ENCODE peak calls at places on chromosomes 11 and 22, in nine cellular contexts. S is body of pancreas; Q is EH; A is stimulated activated CD4-positive, alpha-beta T cell treated with anti-CD3 and anti-CD28 coated beads, Interleukin-4, amount 100 ng/mL, for 4 hours; E is NCI-H1092 treated with DMSO at 0.1 percent for 48 hours; O is MG63; G is astrocyte of the spinal cord; B is HFFc6; K is fibroblast of mammary gland. J is an unnamed sample.

GRCh38 chr11:125287467-125288232 is 123.1 kb downstream of the PKNOX2 start:
- DNase-seq in S (peak; percentile 22), Q (peak; percentile 11), A (no peak), E (peak; percentile 9), O (no peak), G (peak; percentile 41), B (no peak), K (peak; percentile 24), J (no peak)

GRCh38 chr11:119108857-119109221 is 1.7 kb downstream of the C2CD2L start:
- DNase-seq in S (no peak), Q (no peak), A (no peak), E (no peak), O (no peak), G (no peak), B (no peak), K (no peak), J (no peak)

GRCh38 chr22:44995282-44995597 is 14.6 kb downstream of the PHF21B start:
- DNase-seq in S (no peak), Q (no peak), A (no peak), E (no peak), O (no peak), G (no peak), B (no peak), K (no peak), J (no peak)

GRCh38 chr11:8267831-8268529 is 4.3 kb upstream of the LMO1 start:
- DNase-seq in S (peak; percentile 21), Q (no peak), A (peak; percentile 9), E (peak; percentile 41), O (peak; percentile 22), G (no peak), B (no peak), K (no peak), J (no peak)

GRCh38 chr11:11171854-11172253 is 181.2 kb downstream of the CSNK2A3 start:
- DNase-seq in S (no peak), Q (peak; percentile 62), A (peak; percentile 21), E (no peak), O (no peak), G (no peak), B (no peak), K (no peak), J (no peak)

GRCh38 chr11:118157186-118157895 is 4.7 kb upstream of the SCN4B start:
- DNase-seq in S (no peak), Q (no peak), A (no peak), E (no peak), O (no peak), G (no peak), B (no peak), K (no peak), J (no peak)

GRCh38 chr11:74543991-74544390 is 48.4 kb upstream of the POLD3 start:
- DNase-seq in S (peak; percentile 95), Q (no peak), A (no peak), E (no peak), O (no peak), G (no peak), B (no peak), K (no peak), J (no peak)

GRCh38 chr11:74090701-74091100 is 80.1 kb downstream of the C2CD3 start:
- DNase-seq in S (no peak), Q (peak; percentile 23), A (no peak), E (peak; percentile 32), O (no peak), G (no peak), B (no peak), K (peak; percentile 25), J (no peak)

GRCh38 chr11:73787051-73787642 is 527 bp upstream of the MRPL48 start:
- DNase-seq in S (no peak), Q (no peak), A (no peak), E (no peak), O (no peak), G (no peak), B (no peak), K (no peak), J (no peak)

GRCh38 chr11:69007978-69008381 is 5.1 kb downstream of the MRGPRF start:
- DNase-seq in S (peak; percentile 38), Q (peak; percentile 60), A (no peak), E (no peak), O (peak; percentile 65), G (no peak), B (no peak), K (peak; percentile 70), J (peak; percentile 20)

GRCh38 chr11:109048098-109048497 is 373.9 kb upstream of the C11orf87 start:
- DNase-seq in S (no peak), Q (no peak), A (no peak), E (no peak), O (no peak), G (no peak), B (no peak), K (no peak), J (peak; percentile 16)

GRCh38 chr22:23282516-23282915 is 102.2 kb downstream of the BCR start:
- DNase-seq in S (no peak), Q (no peak), A (no peak), E (no peak), O (no peak), G (no peak), B (no peak), K (no peak), J (no peak)

GRCh38 chr11:1226981-1227550 is 4.2 kb downstream of the MUC5B start:
- DNase-seq in S (no peak), Q (no peak), A (no peak), E (no peak), O (peak; percentile 12), G (no peak), B (no peak), K (no peak), J (no peak)

GRCh38 chr22:30307026-30307574 is 17.8 kb upstream of the CASTOR1 start:
- DNase-seq in S (no peak), Q (no peak), A (no peak), E (no peak), O (no peak), G (no peak), B (no peak), K (no peak), J (no peak)

GRCh38 chr22:35322126-35322525 is 22.4 kb downstream of the TOM1 start:
- DNase-seq in S (no peak), Q (no peak), A (no peak), E (no peak), O (no peak), G (no peak), B (no peak), K (no peak), J (no peak)

GRCh38 chr22:36460202-36460601 is 21.2 kb downstream of the TXN2 start:
- DNase-seq in S (no peak), Q (no peak), A (no peak), E (no peak), O (no peak), G (no peak), B (no peak), K (no peak), J (no peak)

GRCh38 chr11:133900176-133901105 is 55.1 kb upstream of the SPATA19 start:
- DNase-seq in S (no peak), Q (no peak), A (no peak), E (no peak), O (no peak), G (no peak), B (no peak), K (no peak), J (no peak)

GRCh38 chr22:38327805-38328204 is 10.6 kb upstream of the CSNK1E start:
- DNase-seq in S (no peak), Q (peak; percentile 89), A (no peak), E (no peak), O (peak; percentile 87), G (peak; percentile 62), B (peak; percentile 45), K (peak; percentile 46), J (peak; percentile 87)

GRCh38 chr11:9001736-9002135 is 2.1 kb downstream of the NRIP3 start:
- DNase-seq in S (peak; percentile 38), Q (peak; percentile 92), A (peak; percentile 57), E (no peak), O (peak; percentile 58), G (peak; percentile 84), B (peak; percentile 91), K (peak; percentile 85), J (peak; percentile 90)